ENCODE peak calls at places on chromosome 1, in nine cellular contexts. One of them, this sample, is unnamed.

GRCh38 chr1:51234721-51235425 is 1.2 kb upstream of the RNF11 start:
- DNase-seq in NCI-H1417: peak
- DNase-seq in posterior cingulate gyrus: peak
- DNase-seq in omental fat pad: peak
- DNase-seq in central memory CD4-positive, alpha-beta T cell: peak
- DNase-seq in stimulated activated CD4-positive, alpha-beta T cell treated with anti-CD3 and anti-CD28 coated beads, TNF-alpha, amount 100 ng/mL, for 4 hours: no peak
- DNase-seq in NCI-H748 treated with DMSO at 0.1 percent for 48 hours: peak
- DNase-seq in activated CD4-positive, alpha-beta T cell treated with anti-CD3 and anti-CD28 coated beads for 24 hours: peak
- DNase-seq in HL-60: peak
- DNase-seq in this sample: peak

GRCh38 chr1:61642475-61643232 is 82.3 kb downstream of the TM2D1 start:
- DNase-seq in NCI-H1417: peak
- DNase-seq in posterior cingulate gyrus: no peak
- DNase-seq in omental fat pad: no peak
- DNase-seq in central memory CD4-positive, alpha-beta T cell: no peak
- DNase-seq in stimulated activated CD4-positive, alpha-beta T cell treated with anti-CD3 and anti-CD28 coated beads, TNF-alpha, amount 100 ng/mL, for 4 hours: no peak
- DNase-seq in NCI-H748 treated with DMSO at 0.1 percent for 48 hours: peak
- DNase-seq in activated CD4-positive, alpha-beta T cell treated with anti-CD3 and anti-CD28 coated beads for 24 hours: no peak
- DNase-seq in HL-60: peak
- DNase-seq in this sample: no peak

GRCh38 chr1:52552236-52552504 is 722 bp downstream of the TUT4 start:
- DNase-seq in NCI-H1417: peak
- DNase-seq in posterior cingulate gyrus: peak
- DNase-seq in omental fat pad: peak
- DNase-seq in central memory CD4-positive, alpha-beta T cell: peak
- DNase-seq in stimulated activated CD4-positive, alpha-beta T cell treated with anti-CD3 and anti-CD28 coated beads, TNF-alpha, amount 100 ng/mL, for 4 hours: peak
- DNase-seq in NCI-H748 treated with DMSO at 0.1 percent for 48 hours: peak
- DNase-seq in activated CD4-positive, alpha-beta T cell treated with anti-CD3 and anti-CD28 coated beads for 24 hours: peak
- DNase-seq in HL-60: peak
- DNase-seq in this sample: peak

GRCh38 chr1:222618001-222618879 is at the start of gene MIA3:
- DNase-seq in NCI-H1417: peak
- DNase-seq in posterior cingulate gyrus: peak
- DNase-seq in omental fat pad: peak
- DNase-seq in central memory CD4-positive, alpha-beta T cell: peak
- DNase-seq in stimulated activated CD4-positive, alpha-beta T cell treated with anti-CD3 and anti-CD28 coated beads, TNF-alpha, amount 100 ng/mL, for 4 hours: peak
- DNase-seq in NCI-H748 treated with DMSO at 0.1 percent for 48 hours: no peak
- DNase-seq in activated CD4-positive, alpha-beta T cell treated with anti-CD3 and anti-CD28 coated beads for 24 hours: peak
- DNase-seq in HL-60: peak
- DNase-seq in this sample: peak

GRCh38 chr1:115543247-115543646 is 98.5 kb upstream of the VANGL1 start:
- DNase-seq in NCI-H1417: no peak
- DNase-seq in posterior cingulate gyrus: no peak
- DNase-seq in omental fat pad: no peak
- DNase-seq in central memory CD4-positive, alpha-beta T cell: no peak
- DNase-seq in stimulated activated CD4-positive, alpha-beta T cell treated with anti-CD3 and anti-CD28 coated beads, TNF-alpha, amount 100 ng/mL, for 4 hours: no peak
- DNase-seq in NCI-H748 treated with DMSO at 0.1 percent for 48 hours: no peak
- DNase-seq in activated CD4-positive, alpha-beta T cell treated with anti-CD3 and anti-CD28 coated beads for 24 hours: no peak
- DNase-seq in HL-60: no peak
- DNase-seq in this sample: no peak

GRCh38 chr1:105872761-105873286 is 1183.7 kb upstream of the PRMT6 start:
- DNase-seq in NCI-H1417: no peak
- DNase-seq in posterior cingulate gyrus: no peak
- DNase-seq in omental fat pad: no peak
- DNase-seq in central memory CD4-positive, alpha-beta T cell: no peak
- DNase-seq in stimulated activated CD4-positive, alpha-beta T cell treated with anti-CD3 and anti-CD28 coated beads, TNF-alpha, amount 100 ng/mL, for 4 hours: no peak
- DNase-seq in NCI-H748 treated with DMSO at 0.1 percent for 48 hours: no peak
- DNase-seq in activated CD4-positive, alpha-beta T cell treated with anti-CD3 and anti-CD28 coated beads for 24 hours: no peak
- DNase-seq in HL-60: no peak
- DNase-seq in this sample: no peak

GRCh38 chr1:11227106-11228077 is 35.0 kb downstream of the MTOR start:
- DNase-seq in NCI-H1417: no peak
- DNase-seq in posterior cingulate gyrus: no peak
- DNase-seq in omental fat pad: no peak
- DNase-seq in central memory CD4-positive, alpha-beta T cell: no peak
- DNase-seq in stimulated activated CD4-positive, alpha-beta T cell treated with anti-CD3 and anti-CD28 coated beads, TNF-alpha, amount 100 ng/mL, for 4 hours: no peak
- DNase-seq in NCI-H748 treated with DMSO at 0.1 percent for 48 hours: no peak
- DNase-seq in activated CD4-positive, alpha-beta T cell treated with anti-CD3 and anti-CD28 coated beads for 24 hours: no peak
- DNase-seq in HL-60: no peak
- DNase-seq in this sample: no peak

GRCh38 chr1:206469933-206470691 is at the start of gene IKBKE:
- DNase-seq in NCI-H1417: no peak
- DNase-seq in posterior cingulate gyrus: peak
- DNase-seq in omental fat pad: no peak
- DNase-seq in central memory CD4-positive, alpha-beta T cell: peak
- DNase-seq in stimulated activated CD4-positive, alpha-beta T cell treated with anti-CD3 and anti-CD28 coated beads, TNF-alpha, amount 100 ng/mL, for 4 hours: peak
- DNase-seq in NCI-H748 treated with DMSO at 0.1 percent for 48 hours: no peak
- DNase-seq in activated CD4-positive, alpha-beta T cell treated with anti-CD3 and anti-CD28 coated beads for 24 hours: no peak
- DNase-seq in HL-60: peak
- DNase-seq in this sample: peak

GRCh38 chr1:245690153-245690552 is 535.4 kb downstream of the KIF26B start:
- DNase-seq in NCI-H1417: no peak
- DNase-seq in posterior cingulate gyrus: no peak
- DNase-seq in omental fat pad: no peak
- DNase-seq in central memory CD4-positive, alpha-beta T cell: no peak
- DNase-seq in stimulated activated CD4-positive, alpha-beta T cell treated with anti-CD3 and anti-CD28 coated beads, TNF-alpha, amount 100 ng/mL, for 4 hours: no peak
- DNase-seq in NCI-H748 treated with DMSO at 0.1 percent for 48 hours: no peak
- DNase-seq in activated CD4-positive, alpha-beta T cell treated with anti-CD3 and anti-CD28 coated beads for 24 hours: no peak
- DNase-seq in HL-60: peak
- DNase-seq in this sample: no peak

GRCh38 chr1:156481527-156481926 is 19.0 kb downstream of the MEF2D start:
- DNase-seq in NCI-H1417: no peak
- DNase-seq in posterior cingulate gyrus: no peak
- DNase-seq in omental fat pad: no peak
- DNase-seq in central memory CD4-positive, alpha-beta T cell: peak
- DNase-seq in stimulated activated CD4-positive, alpha-beta T cell treated with anti-CD3 and anti-CD28 coated beads, TNF-alpha, amount 100 ng/mL, for 4 hours: no peak
- DNase-seq in NCI-H748 treated with DMSO at 0.1 percent for 48 hours: no peak
- DNase-seq in activated CD4-positive, alpha-beta T cell treated with anti-CD3 and anti-CD28 coated beads for 24 hours: no peak
- DNase-seq in HL-60: no peak
- DNase-seq in this sample: peak

GRCh38 chr1:59703226-59703917 is 111.4 kb upstream of the HOOK1 start:
- DNase-seq in NCI-H1417: no peak
- DNase-seq in posterior cingulate gyrus: no peak
- DNase-seq in omental fat pad: no peak
- DNase-seq in central memory CD4-positive, alpha-beta T cell: no peak
- DNase-seq in stimulated activated CD4-positive, alpha-beta T cell treated with anti-CD3 and anti-CD28 coated beads, TNF-alpha, amount 100 ng/mL, for 4 hours: no peak
- DNase-seq in NCI-H748 treated with DMSO at 0.1 percent for 48 hours: no peak
- DNase-seq in activated CD4-positive, alpha-beta T cell treated with anti-CD3 and anti-CD28 coated beads for 24 hours: no peak
- DNase-seq in HL-60: no peak
- DNase-seq in this sample: no peak

GRCh38 chr1:224894915-224895314 is 34.6 kb upstream of the DNAH14 start:
- DNase-seq in NCI-H1417: no peak
- DNase-seq in posterior cingulate gyrus: no peak
- DNase-seq in omental fat pad: no peak
- DNase-seq in central memory CD4-positive, alpha-beta T cell: no peak
- DNase-seq in stimulated activated CD4-positive, alpha-beta T cell treated with anti-CD3 and anti-CD28 coated beads, TNF-alpha, amount 100 ng/mL, for 4 hours: no peak
- DNase-seq in NCI-H748 treated with DMSO at 0.1 percent for 48 hours: no peak
- DNase-seq in activated CD4-positive, alpha-beta T cell treated with anti-CD3 and anti-CD28 coated beads for 24 hours: no peak
- DNase-seq in HL-60: no peak
- DNase-seq in this sample: no peak

GRCh38 chr1:30872948-30873263 is 35.7 kb downstream of the SDC3 start:
- DNase-seq in NCI-H1417: peak
- DNase-seq in posterior cingulate gyrus: no peak
- DNase-seq in omental fat pad: no peak
- DNase-seq in central memory CD4-positive, alpha-beta T cell: no peak
- DNase-seq in stimulated activated CD4-positive, alpha-beta T cell treated with anti-CD3 and anti-CD28 coated beads, TNF-alpha, amount 100 ng/mL, for 4 hours: no peak
- DNase-seq in NCI-H748 treated with DMSO at 0.1 percent for 48 hours: no peak
- DNase-seq in activated CD4-positive, alpha-beta T cell treated with anti-CD3 and anti-CD28 coated beads for 24 hours: no peak
- DNase-seq in HL-60: no peak
- DNase-seq in this sample: no peak

GRCh38 chr1:8283058-8283884 is 34.6 kb upstream of the SLC45A1 start:
- DNase-seq in NCI-H1417: no peak
- DNase-seq in posterior cingulate gyrus: no peak
- DNase-seq in omental fat pad: no peak
- DNase-seq in central memory CD4-positive, alpha-beta T cell: no peak
- DNase-seq in stimulated activated CD4-positive, alpha-beta T cell treated with anti-CD3 and anti-CD28 coated beads, TNF-alpha, amount 100 ng/mL, for 4 hours: no peak
- DNase-seq in NCI-H748 treated with DMSO at 0.1 percent for 48 hours: no peak
- DNase-seq in activated CD4-positive, alpha-beta T cell treated with anti-CD3 and anti-CD28 coated beads for 24 hours: peak
- DNase-seq in HL-60: peak
- DNase-seq in this sample: no peak

GRCh38 chr1:25833158-25833557 is 13.4 kb downstream of the MTFR1L start:
- DNase-seq in NCI-H1417: no peak
- DNase-seq in posterior cingulate gyrus: no peak
- DNase-seq in omental fat pad: no peak
- DNase-seq in central memory CD4-positive, alpha-beta T cell: no peak
- DNase-seq in stimulated activated CD4-positive, alpha-beta T cell treated with anti-CD3 and anti-CD28 coated beads, TNF-alpha, amount 100 ng/mL, for 4 hours: no peak
- DNase-seq in NCI-H748 treated with DMSO at 0.1 percent for 48 hours: no peak
- DNase-seq in activated CD4-positive, alpha-beta T cell treated with anti-CD3 and anti-CD28 coated beads for 24 hours: no peak
- DNase-seq in HL-60: no peak
- DNase-seq in this sample: no peak

GRCh38 chr1:79004916-79005315 is 1.6 kb downstream of the ADGRL4 start:
- DNase-seq in NCI-H1417: no peak
- DNase-seq in posterior cingulate gyrus: no peak
- DNase-seq in omental fat pad: no peak
- DNase-seq in central memory CD4-positive, alpha-beta T cell: no peak
- DNase-seq in stimulated activated CD4-positive, alpha-beta T cell treated with anti-CD3 and anti-CD28 coated beads, TNF-alpha, amount 100 ng/mL, for 4 hours: no peak
- DNase-seq in NCI-H748 treated with DMSO at 0.1 percent for 48 hours: no peak
- DNase-seq in activated CD4-positive, alpha-beta T cell treated with anti-CD3 and anti-CD28 coated beads for 24 hours: no peak
- DNase-seq in HL-60: no peak
- DNase-seq in this sample: no peak

GRCh38 chr1:9101510-9102146 is 27.3 kb downstream of the GPR157 start:
- DNase-seq in NCI-H1417: peak
- DNase-seq in posterior cingulate gyrus: peak
- DNase-seq in omental fat pad: no peak
- DNase-seq in central memory CD4-positive, alpha-beta T cell: no peak
- DNase-seq in stimulated activated CD4-positive, alpha-beta T cell treated with anti-CD3 and anti-CD28 coated beads, TNF-alpha, amount 100 ng/mL, for 4 hours: no peak
- DNase-seq in NCI-H748 treated with DMSO at 0.1 percent for 48 hours: no peak
- DNase-seq in activated CD4-positive, alpha-beta T cell treated with anti-CD3 and anti-CD28 coated beads for 24 hours: no peak
- DNase-seq in HL-60: peak
- DNase-seq in this sample: no peak

GRCh38 chr1:228410015-228410414 is 3.4 kb upstream of the TRIM11 start:
- DNase-seq in NCI-H1417: no peak
- DNase-seq in posterior cingulate gyrus: no peak
- DNase-seq in omental fat pad: no peak
- DNase-seq in central memory CD4-positive, alpha-beta T cell: no peak
- DNase-seq in stimulated activated CD4-positive, alpha-beta T cell treated with anti-CD3 and anti-CD28 coated beads, TNF-alpha, amount 100 ng/mL, for 4 hours: no peak
- DNase-seq in NCI-H748 treated with DMSO at 0.1 percent for 48 hours: no peak
- DNase-seq in activated CD4-positive, alpha-beta T cell treated with anti-CD3 and anti-CD28 coated beads for 24 hours: no peak
- DNase-seq in HL-60: no peak
- DNase-seq in this sample: no peak

GRCh38 chr1:226893936-226894335 is 23.5 kb downstream of the PSEN2 start:
- DNase-seq in NCI-H1417: no peak
- DNase-seq in posterior cingulate gyrus: no peak
- DNase-seq in omental fat pad: no peak
- DNase-seq in central memory CD4-positive, alpha-beta T cell: no peak
- DNase-seq in stimulated activated CD4-positive, alpha-beta T cell treated with anti-CD3 and anti-CD28 coated beads, TNF-alpha, amount 100 ng/mL, for 4 hours: no peak
- DNase-seq in NCI-H748 treated with DMSO at 0.1 percent for 48 hours: no peak
- DNase-seq in activated CD4-positive, alpha-beta T cell treated with anti-CD3 and anti-CD28 coated beads for 24 hours: no peak
- DNase-seq in HL-60: no peak
- DNase-seq in this sample: no peak

GRCh38 chr1:114828251-114828650 is 26.4 kb upstream of the SYCP1 start:
- DNase-seq in NCI-H1417: no peak
- DNase-seq in posterior cingulate gyrus: no peak
- DNase-seq in omental fat pad: no peak
- DNase-seq in central memory CD4-positive, alpha-beta T cell: no peak
- DNase-seq in stimulated activated CD4-positive, alpha-beta T cell treated with anti-CD3 and anti-CD28 coated beads, TNF-alpha, amount 100 ng/mL, for 4 hours: no peak
- DNase-seq in NCI-H748 treated with DMSO at 0.1 percent for 48 hours: no peak
- DNase-seq in activated CD4-positive, alpha-beta T cell treated with anti-CD3 and anti-CD28 coated beads for 24 hours: no peak
- DNase-seq in HL-60: no peak
- DNase-seq in this sample: no peak

GRCh38 chr1:85137660-85138059 is 63.2 kb downstream of the SYDE2 start:
- DNase-seq in NCI-H1417: peak
- DNase-seq in posterior cingulate gyrus: peak
- DNase-seq in omental fat pad: no peak
- DNase-seq in central memory CD4-positive, alpha-beta T cell: no peak
- DNase-seq in stimulated activated CD4-positive, alpha-beta T cell treated with anti-CD3 and anti-CD28 coated beads, TNF-alpha, amount 100 ng/mL, for 4 hours: no peak
- DNase-seq in NCI-H748 treated with DMSO at 0.1 percent for 48 hours: peak
- DNase-seq in activated CD4-positive, alpha-beta T cell treated with anti-CD3 and anti-CD28 coated beads for 24 hours: no peak
- DNase-seq in HL-60: no peak
- DNase-seq in this sample: no peak

GRCh38 chr1:220563564-220563963 is 35.6 kb downstream of the MARK1 start:
- DNase-seq in NCI-H1417: no peak
- DNase-seq in posterior cingulate gyrus: no peak
- DNase-seq in omental fat pad: no peak
- DNase-seq in central memory CD4-positive, alpha-beta T cell: no peak
- DNase-seq in stimulated activated CD4-positive, alpha-beta T cell treated with anti-CD3 and anti-CD28 coated beads, TNF-alpha, amount 100 ng/mL, for 4 hours: no peak
- DNase-seq in NCI-H748 treated with DMSO at 0.1 percent for 48 hours: no peak
- DNase-seq in activated CD4-positive, alpha-beta T cell treated with anti-CD3 and anti-CD28 coated beads for 24 hours: no peak
- DNase-seq in HL-60: no peak
- DNase-seq in this sample: no peak

This sample was measured in CD4-positive, CD25-positive, alpha-beta regulatory T cell.